ENCODE peak calls at places on chromosomes 5 and 9, in five cellular contexts. C, E, S, V and T are unnamed samples.

GRCh38 chr9:104968025-104968982 is 40.3 kb upstream of the ABCA1 start:
- DNase-seq in C (peak; percentile 92), E (peak; percentile 74), S (no peak), V (peak; percentile 66), T (peak; percentile 89)

GRCh38 chr9:78441396-78441795 is 144.5 kb downstream of the PSAT1 start:
- DNase-seq in C (no peak), E (no peak), S (no peak), V (no peak), T (no peak)

GRCh38 chr9:119026120-119026519 is 343.1 kb downstream of the BRINP1 start:
- DNase-seq in C (no peak), E (no peak), S (no peak), V (no peak), T (no peak)

GRCh38 chr5:69007726-69008368 is 86.0 kb upstream of the SLC30A5 start:
- DNase-seq in C (peak; percentile 95), E (peak; percentile 38), S (peak; percentile 8), V (peak; percentile 63), T (peak; percentile 70)

GRCh38 chr5:172245823-172246222 is 37.7 kb downstream of the UBTD2 start:
- DNase-seq in C (no peak), E (no peak), S (no peak), V (no peak), T (no peak)

GRCh38 chr5:24365406-24365805 is 279.4 kb downstream of the CDH10 start:
- DNase-seq in C (no peak), E (no peak), S (no peak), V (no peak), T (no peak)

GRCh38 chr9:95188459-95188858 is 129.1 kb downstream of the FANCC start:
- DNase-seq in C (no peak), E (no peak), S (no peak), V (no peak), T (no peak)

GRCh38 chr5:1737790-1738405 is 61.7 kb downstream of the MRPL36 start:
- DNase-seq in C (peak; percentile 61), E (peak; percentile 31), S (peak; percentile 11), V (no peak), T (peak; percentile 39)

GRCh38 chr9:137407590-137408300 is 15.2 kb downstream of the EXD3 start:
- DNase-seq in C (no peak), E (no peak), S (peak; percentile 26), V (no peak), T (no peak)

GRCh38 chr5:143086851-143087637 is 316.4 kb downstream of the NR3C1 start:
- DNase-seq in C (no peak), E (peak; percentile 17), S (no peak), V (no peak), T (peak; percentile 53)

GRCh38 chr5:1172670-1173404 is 28.6 kb upstream of the SLC6A19 start:
- DNase-seq in C (no peak), E (no peak), S (no peak), V (no peak), T (no peak)

GRCh38 chr9:1732670-1733069 is 282.5 kb upstream of the SMARCA2 start:
- DNase-seq in C (no peak), E (no peak), S (no peak), V (no peak), T (no peak)

GRCh38 chr9:130042406-130042930 is 521 bp downstream of the FNBP1 start:
- DNase-seq in C (peak; percentile 72), E (no peak), S (no peak), V (no peak), T (peak; percentile 37)

GRCh38 chr9:98438701-98439100 is 183.3 kb upstream of the TBC1D2 start:
- DNase-seq in C (no peak), E (no peak), S (no peak), V (no peak), T (no peak)

GRCh38 chr5:58334035-58334434 is 125.9 kb downstream of the PLK2 start:
- DNase-seq in C (no peak), E (no peak), S (no peak), V (no peak), T (no peak)

GRCh38 chr9:137516144-137516917 is 33.9 kb downstream of the PNPLA7 start:
- DNase-seq in C (no peak), E (no peak), S (no peak), V (no peak), T (no peak)

GRCh38 chr5:138696501-138696900 is 56.7 kb upstream of the CTNNA1 start:
- DNase-seq in C (no peak), E (no peak), S (no peak), V (no peak), T (no peak)

GRCh38 chr9:93653762-93654161 is 77.4 kb downstream of the PHF2 start:
- DNase-seq in C (no peak), E (no peak), S (no peak), V (no peak), T (no peak)

GRCh38 chr9:14270358-14271077 is 43.4 kb downstream of the NFIB start:
- DNase-seq in C (no peak), E (no peak), S (no peak), V (no peak), T (no peak)

DNA sequence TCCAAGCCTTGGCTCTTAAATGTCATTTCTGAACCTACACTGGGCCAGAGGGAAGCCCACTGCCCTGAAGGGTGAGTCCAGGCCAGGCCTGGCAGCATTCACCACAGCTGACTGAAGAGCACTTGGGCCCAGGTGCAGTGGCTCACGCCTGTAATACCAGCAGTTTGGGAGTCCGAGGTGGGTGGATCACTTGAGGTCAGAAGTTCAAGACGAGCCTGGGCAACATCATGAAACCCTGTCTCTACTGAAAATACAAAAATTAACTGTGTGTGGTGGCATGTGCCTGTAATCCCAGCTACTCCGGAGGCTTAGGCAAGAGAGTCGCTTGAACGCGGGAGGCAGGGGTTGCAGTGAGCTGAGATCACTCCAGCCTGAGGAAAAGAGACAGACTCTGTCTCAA is 5.1 kb downstream of the CCIN start:
- DNase-seq in C (no peak), E (no peak), S (no peak), V (no peak), T (no peak)
- TF ChIP-seq SUZ12 in C (no peak), E (no peak), S (no peak), V (no peak), T (no peak)

GRCh38 chr5:63131618-63132285 is 553.1 kb downstream of the LRRC70 start:
- DNase-seq in C (no peak), E (no peak), S (no peak), V (no peak), T (no peak)
- TF ChIP-seq SUZ12 in C (no peak), E (no peak), S (no peak), V (no peak), T (no peak)

DNA sequence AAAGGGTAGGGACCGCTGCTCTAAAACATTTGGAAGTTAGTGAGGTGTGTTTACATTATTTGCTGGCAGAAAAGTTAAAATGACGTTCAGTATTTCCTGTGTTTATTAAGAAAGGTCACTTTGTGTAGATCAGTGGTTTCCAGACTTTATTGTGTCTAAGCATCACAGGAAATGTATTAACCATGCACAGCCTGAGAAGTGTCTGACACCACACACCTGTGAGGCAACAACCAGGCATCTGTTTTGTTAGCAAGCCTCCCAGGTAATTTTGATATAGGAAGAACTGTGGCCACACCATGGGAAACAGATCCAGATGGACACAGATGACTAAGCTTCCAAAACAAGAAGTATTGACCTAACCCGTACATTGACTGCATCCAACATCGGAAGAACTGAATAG is 12.0 kb downstream of the TTC1 start:
- DNase-seq in C (no peak), E (no peak), S (no peak), V (no peak), T (no peak)
- TF ChIP-seq SUZ12 in C (no peak), E (no peak), S (no peak), V (no peak), T (no peak)

DNA sequence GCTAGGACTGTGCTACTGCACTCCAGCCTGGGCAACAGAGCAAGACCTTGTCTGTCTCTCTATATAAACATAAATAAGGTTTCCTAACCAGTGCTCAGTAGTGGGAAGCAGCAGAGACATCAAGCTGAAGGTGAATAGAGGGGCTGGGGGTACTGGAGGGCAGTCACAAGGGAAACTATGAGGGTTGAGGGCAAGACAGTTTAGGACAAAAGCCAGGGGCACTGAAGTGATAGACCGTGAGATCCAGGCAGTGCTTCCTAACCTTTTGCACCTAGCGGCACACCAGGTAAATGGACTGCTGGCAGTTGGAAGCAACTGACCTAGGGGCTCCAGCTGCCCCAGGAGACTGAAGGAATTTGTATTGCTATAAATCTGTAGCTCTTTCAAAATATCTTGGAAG is 178.4 kb downstream of the PJA2 start:
- DNase-seq in C (no peak), E (no peak), S (no peak), V (no peak), T (no peak)
- TF ChIP-seq SUZ12 in C (no peak), E (no peak), S (no peak), V (no peak), T (no peak)

GRCh38 chr9:109477269-109478203 is 20.6 kb downstream of the PTPN3 start:
- DNase-seq in C (no peak), E (peak; percentile 97), S (peak; percentile 24), V (no peak), T (no peak)
- TF ChIP-seq SUZ12 in C (no peak), E (no peak), S (no peak), V (no peak), T (no peak)

GRCh38 chr5:126098330-126099017 is 324.7 kb upstream of the GRAMD2B start:
- DNase-seq in C (no peak), E (no peak), S (no peak), V (no peak), T (no peak)

GRCh38 chr5:126101901-126102300 is 321.3 kb upstream of the GRAMD2B start:
- DNase-seq in C (no peak), E (no peak), S (no peak), V (no peak), T (no peak)

GRCh38 chr5:126103050-126103449 is 320.2 kb upstream of the GRAMD2B start:
- DNase-seq in C (no peak), E (no peak), S (no peak), V (no peak), T (no peak)

GRCh38 chr5:126099077-126099476 is 324.1 kb upstream of the GRAMD2B start:
- DNase-seq in C (no peak), E (no peak), S (no peak), V (no peak), T (no peak)

DNA sequence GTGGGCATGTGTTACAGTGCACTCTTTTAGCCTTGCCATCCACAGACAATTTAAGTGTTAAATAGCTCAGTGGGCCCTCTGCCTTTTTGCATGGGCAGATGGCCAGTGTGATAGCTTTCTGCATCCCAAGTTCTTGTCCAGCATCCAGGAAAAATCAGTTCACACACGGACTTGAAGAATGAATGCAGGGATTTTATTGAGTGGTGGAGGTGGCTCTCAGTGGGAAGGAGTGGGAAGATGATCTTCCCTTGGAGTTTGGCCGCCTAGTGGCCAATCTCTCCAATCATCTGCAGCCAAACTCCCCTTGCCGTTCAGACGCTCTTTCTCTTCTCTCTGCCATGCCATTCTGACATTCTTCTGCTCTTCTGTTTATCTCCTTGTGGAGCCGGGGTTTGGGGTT is 322.4 kb upstream of the GRAMD2B start:
- DNase-seq in C (no peak), E (no peak), S (no peak), V (no peak), T (peak; percentile 38)
- TF ChIP-seq SUZ12 in C (no peak), E (no peak), S (no peak), V (no peak), T (no peak)

GRCh38 chr5:132677682-132678400 is 4.1 kb downstream of the IL4 start:
- DNase-seq in C (no peak), E (no peak), S (no peak), V (no peak), T (no peak)

GRCh38 chr5:132673939-132674630 is at the start of gene IL4:
- DNase-seq in C (no peak), E (no peak), S (no peak), V (no peak), T (no peak)

GRCh38 chr5:132677191-132677590 is 3.4 kb downstream of the IL4 start:
- DNase-seq in C (no peak), E (peak; percentile 31), S (no peak), V (no peak), T (no peak)

GRCh38 chr5:132675936-132676689 is 2.3 kb downstream of the IL4 start:
- DNase-seq in C (no peak), E (no peak), S (no peak), V (no peak), T (no peak)

GRCh38 chr5:132674671-132675506 is 1.1 kb downstream of the IL4 start:
- DNase-seq in C (no peak), E (peak; percentile 24), S (peak; percentile 93), V (no peak), T (no peak)
- TF ChIP-seq SUZ12 in C (no peak), E (no peak), S (no peak), V (no peak), T (no peak)